ENCODE peak calls at places on chromosomes 1 and 21, in seven cellular contexts. One of them, this sample, is unnamed.
A peak's percentile ranks its signal among the peaks of the same experiment; 100 is the strongest.

GRCh38 chr1:228530951-228531731 is 44.0 kb downstream of the RNF187 start:
- DNase-seq in H9: no peak
- DNase-seq in CD8-positive, alpha-beta T cell: no peak
- DNase-seq in heart right ventricle: no peak
- DNase-seq in transverse colon: no peak
- DNase-seq in colonic mucosa: no peak
- DNase-seq in ovary: no peak
- DNase-seq in this sample: no peak

GRCh38 chr1:184621262-184621661 is 133.4 kb downstream of the EDEM3 start:
- DNase-seq in ovary: no peak
- DNase-seq in colonic mucosa: no peak
- DNase-seq in CD8-positive, alpha-beta T cell: no peak
- DNase-seq in transverse colon: no peak
- DNase-seq in heart right ventricle: peak; percentile 44
- DNase-seq in H9: no peak
- DNase-seq in this sample: no peak

GRCh38 chr1:181002582-181003172 is 20.0 kb downstream of the STX6 start:
- DNase-seq in heart right ventricle: no peak
- DNase-seq in transverse colon: no peak
- DNase-seq in colonic mucosa: no peak
- DNase-seq in ovary: no peak
- DNase-seq in CD8-positive, alpha-beta T cell: no peak
- DNase-seq in H9: no peak
- DNase-seq in this sample: no peak

GRCh38 chr1:164667600-164667999 is 108.6 kb downstream of the PBX1 start:
- DNase-seq in transverse colon: no peak
- DNase-seq in ovary: no peak
- DNase-seq in colonic mucosa: no peak
- DNase-seq in CD8-positive, alpha-beta T cell: no peak
- DNase-seq in heart right ventricle: no peak
- DNase-seq in H9: no peak
- DNase-seq in this sample: no peak

GRCh38 chr1:38516560-38516959 is 343.0 kb downstream of the RRAGC start:
- DNase-seq in ovary: no peak
- DNase-seq in transverse colon: no peak
- DNase-seq in H9: no peak
- DNase-seq in colonic mucosa: no peak
- DNase-seq in CD8-positive, alpha-beta T cell: no peak
- DNase-seq in heart right ventricle: no peak
- DNase-seq in this sample: no peak

GRCh38 chr1:998905-999796 is 746 bp downstream of the HES4 start:
- DNase-seq in H9: peak; percentile 56
- DNase-seq in heart right ventricle: peak; percentile 25
- DNase-seq in ovary: no peak
- DNase-seq in transverse colon: no peak
- DNase-seq in colonic mucosa: peak; percentile 54
- DNase-seq in CD8-positive, alpha-beta T cell: peak; percentile 57
- DNase-seq in this sample: no peak

GRCh38 chr1:96313216-96313615 is 408.4 kb upstream of the PTBP2 start:
- DNase-seq in CD8-positive, alpha-beta T cell: no peak
- DNase-seq in H9: no peak
- DNase-seq in colonic mucosa: no peak
- DNase-seq in heart right ventricle: no peak
- DNase-seq in ovary: no peak
- DNase-seq in transverse colon: no peak
- DNase-seq in this sample: no peak

GRCh38 chr1:46623733-46624695 is 7.4 kb upstream of the MOB3C start:
- DNase-seq in colonic mucosa: no peak
- DNase-seq in CD8-positive, alpha-beta T cell: no peak
- DNase-seq in ovary: no peak
- DNase-seq in heart right ventricle: no peak
- DNase-seq in H9: no peak
- DNase-seq in transverse colon: no peak
- DNase-seq in this sample: no peak

GRCh38 chr1:68174173-68175113 is 57.9 kb downstream of the WLS start:
- DNase-seq in heart right ventricle: peak; percentile 78
- DNase-seq in H9: no peak
- DNase-seq in colonic mucosa: peak; percentile 69
- DNase-seq in ovary: peak; percentile 61
- DNase-seq in transverse colon: peak; percentile 61
- DNase-seq in CD8-positive, alpha-beta T cell: no peak
- DNase-seq in this sample: peak; percentile 73

GRCh38 chr1:230399321-230400006 is 26.7 kb downstream of the PGBD5 start:
- DNase-seq in colonic mucosa: no peak
- DNase-seq in ovary: no peak
- DNase-seq in heart right ventricle: no peak
- DNase-seq in CD8-positive, alpha-beta T cell: no peak
- DNase-seq in H9: no peak
- DNase-seq in transverse colon: no peak
- DNase-seq in this sample: no peak

GRCh38 chr1:16145988-16146887 is 9.6 kb downstream of the EPHA2 start:
- DNase-seq in transverse colon: peak; percentile 57
- DNase-seq in H9: peak; percentile 93
- DNase-seq in heart right ventricle: peak; percentile 90
- DNase-seq in ovary: peak; percentile 87
- DNase-seq in CD8-positive, alpha-beta T cell: no peak
- DNase-seq in colonic mucosa: peak; percentile 50
- DNase-seq in this sample: peak; percentile 93

GRCh38 chr1:187685338-187685737 is 856.6 kb downstream of the PLA2G4A start:
- DNase-seq in CD8-positive, alpha-beta T cell: no peak
- DNase-seq in heart right ventricle: no peak
- DNase-seq in colonic mucosa: no peak
- DNase-seq in H9: no peak
- DNase-seq in transverse colon: no peak
- DNase-seq in ovary: no peak
- DNase-seq in this sample: no peak

GRCh38 chr1:205398586-205398985 is 23.3 kb downstream of the LEMD1 start:
- DNase-seq in transverse colon: no peak
- DNase-seq in heart right ventricle: no peak
- DNase-seq in ovary: no peak
- DNase-seq in colonic mucosa: no peak
- DNase-seq in CD8-positive, alpha-beta T cell: no peak
- DNase-seq in H9: no peak
- DNase-seq in this sample: no peak

GRCh38 chr1:159008744-159009188 is 941 bp upstream of the IFI16 start:
- DNase-seq in ovary: no peak
- DNase-seq in CD8-positive, alpha-beta T cell: peak; percentile 68
- DNase-seq in H9: no peak
- DNase-seq in colonic mucosa: no peak
- DNase-seq in heart right ventricle: no peak
- DNase-seq in transverse colon: peak; percentile 49
- DNase-seq in this sample: no peak

GRCh38 chr1:193156826-193157142 is 29.6 kb downstream of the B3GALT2 start:
- DNase-seq in heart right ventricle: no peak
- DNase-seq in H9: no peak
- DNase-seq in ovary: no peak
- DNase-seq in transverse colon: no peak
- DNase-seq in colonic mucosa: no peak
- DNase-seq in CD8-positive, alpha-beta T cell: no peak
- DNase-seq in this sample: no peak

GRCh38 chr21:33936221-33937038 is 20.8 kb upstream of the ATP5PO start:
- DNase-seq in H9: no peak
- DNase-seq in ovary: no peak
- DNase-seq in CD8-positive, alpha-beta T cell: peak; percentile 76
- DNase-seq in heart right ventricle: no peak
- DNase-seq in colonic mucosa: no peak
- DNase-seq in transverse colon: no peak
- DNase-seq in this sample: no peak

GRCh38 chr1:20399606-20400180 is 86.3 kb downstream of the CAMK2N1 start:
- DNase-seq in transverse colon: no peak
- DNase-seq in colonic mucosa: no peak
- DNase-seq in ovary: no peak
- DNase-seq in CD8-positive, alpha-beta T cell: no peak
- DNase-seq in H9: no peak
- DNase-seq in heart right ventricle: no peak
- DNase-seq in this sample: no peak

GRCh38 chr1:64038119-64038518 is 165.3 kb upstream of the UBE2U start:
- DNase-seq in transverse colon: no peak
- DNase-seq in heart right ventricle: no peak
- DNase-seq in ovary: no peak
- DNase-seq in H9: no peak
- DNase-seq in colonic mucosa: no peak
- DNase-seq in CD8-positive, alpha-beta T cell: no peak
- DNase-seq in this sample: no peak

GRCh38 chr1:17930635-17931034 is 175.5 kb downstream of the ACTL8 start:
- DNase-seq in ovary: no peak
- DNase-seq in H9: no peak
- DNase-seq in colonic mucosa: no peak
- DNase-seq in transverse colon: no peak
- DNase-seq in heart right ventricle: peak; percentile 21
- DNase-seq in CD8-positive, alpha-beta T cell: no peak
- DNase-seq in this sample: no peak

GRCh38 chr1:15869413-15869812 is 21.9 kb downstream of the SPEN start:
- DNase-seq in heart right ventricle: no peak
- DNase-seq in ovary: no peak
- DNase-seq in CD8-positive, alpha-beta T cell: no peak
- DNase-seq in transverse colon: no peak
- DNase-seq in colonic mucosa: no peak
- DNase-seq in H9: no peak
- DNase-seq in this sample: no peak

GRCh38 chr1:58358311-58358710 is 188.2 kb downstream of the OMA1 start:
- DNase-seq in heart right ventricle: no peak
- DNase-seq in ovary: no peak
- DNase-seq in CD8-positive, alpha-beta T cell: no peak
- DNase-seq in H9: no peak
- DNase-seq in transverse colon: no peak
- DNase-seq in colonic mucosa: no peak
- DNase-seq in this sample: no peak

GRCh38 chr1:63317007-63317813 is 5.2 kb upstream of the FOXD3 start:
- DNase-seq in ovary: no peak
- DNase-seq in heart right ventricle: no peak
- DNase-seq in transverse colon: peak; percentile 81
- DNase-seq in CD8-positive, alpha-beta T cell: no peak
- DNase-seq in colonic mucosa: peak; percentile 81
- DNase-seq in H9: peak; percentile 94
- DNase-seq in this sample: peak; percentile 37

GRCh38 chr1:169577981-169578738 is 8.1 kb downstream of the F5 start:
- DNase-seq in transverse colon: no peak
- DNase-seq in heart right ventricle: no peak
- DNase-seq in colonic mucosa: no peak
- DNase-seq in ovary: no peak
- DNase-seq in CD8-positive, alpha-beta T cell: no peak
- DNase-seq in H9: no peak
- DNase-seq in this sample: no peak

GRCh38 chr1:9298282-9298681 is 5.6 kb downstream of the SPSB1 start:
- DNase-seq in H9: no peak
- DNase-seq in transverse colon: no peak
- DNase-seq in colonic mucosa: no peak
- DNase-seq in CD8-positive, alpha-beta T cell: no peak
- DNase-seq in ovary: no peak
- DNase-seq in heart right ventricle: no peak
- DNase-seq in this sample: no peak
- H3K4me1 ChIP-seq in H9: no peaks in the 10 kb centered on the region
- H3K4me1 ChIP-seq in transverse colon: peaks cover 73% of the 10 kb centered on the region
- H3K4me1 ChIP-seq in colonic mucosa: peaks cover 20% of the 10 kb centered on the region
- H3K4me1 ChIP-seq in CD8-positive, alpha-beta T cell: peaks cover 17% of the 10 kb centered on the region
- H3K4me1 ChIP-seq in ovary: peaks cover 23% of the 10 kb centered on the region
- H3K4me1 ChIP-seq in heart right ventricle: peaks cover 32% of the 10 kb centered on the region
- H3K4me1 ChIP-seq in this sample: peaks cover 24% of the 10 kb centered on the region

DNA sequence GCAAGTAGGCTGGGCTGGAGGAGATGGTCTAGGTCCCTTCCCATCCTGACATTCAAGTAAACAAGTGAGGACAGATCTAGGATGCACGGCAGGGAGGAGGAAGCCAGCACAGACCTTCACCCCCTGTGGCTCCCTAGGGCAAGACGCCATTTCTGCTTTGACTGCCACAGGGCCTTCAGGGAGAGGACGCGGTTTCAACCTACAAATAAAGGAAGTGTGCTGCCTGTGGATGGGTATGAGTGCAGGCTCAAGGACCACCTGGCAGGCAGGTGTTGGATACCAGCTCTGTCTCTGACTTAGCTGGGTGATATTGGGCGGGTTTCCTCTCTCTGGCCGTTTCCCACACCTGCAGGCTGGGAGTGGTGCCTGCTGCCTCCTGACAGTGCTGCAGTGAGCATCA is 16.2 kb downstream of the SLC2A1 start:
- DNase-seq in colonic mucosa: no peak
- DNase-seq in H9: no peak
- DNase-seq in CD8-positive, alpha-beta T cell: no peak
- DNase-seq in transverse colon: no peak
- DNase-seq in ovary: no peak
- DNase-seq in heart right ventricle: no peak
- DNase-seq in this sample: no peak
- H3K4me1 ChIP-seq in colonic mucosa: peaks cover 72% of the 10 kb centered on the region
- H3K4me1 ChIP-seq in H9: no peaks in the 10 kb centered on the region
- H3K4me1 ChIP-seq in CD8-positive, alpha-beta T cell: peaks cover 76% of the 10 kb centered on the region
- H3K4me1 ChIP-seq in transverse colon: peaks cover 88% of the 10 kb centered on the region
- H3K4me1 ChIP-seq in ovary: no peaks in the 10 kb centered on the region
- H3K4me1 ChIP-seq in heart right ventricle: peaks cover 73% of the 10 kb centered on the region
- H3K4me1 ChIP-seq in this sample: peaks cover 35% of the 10 kb centered on the region

DNA sequence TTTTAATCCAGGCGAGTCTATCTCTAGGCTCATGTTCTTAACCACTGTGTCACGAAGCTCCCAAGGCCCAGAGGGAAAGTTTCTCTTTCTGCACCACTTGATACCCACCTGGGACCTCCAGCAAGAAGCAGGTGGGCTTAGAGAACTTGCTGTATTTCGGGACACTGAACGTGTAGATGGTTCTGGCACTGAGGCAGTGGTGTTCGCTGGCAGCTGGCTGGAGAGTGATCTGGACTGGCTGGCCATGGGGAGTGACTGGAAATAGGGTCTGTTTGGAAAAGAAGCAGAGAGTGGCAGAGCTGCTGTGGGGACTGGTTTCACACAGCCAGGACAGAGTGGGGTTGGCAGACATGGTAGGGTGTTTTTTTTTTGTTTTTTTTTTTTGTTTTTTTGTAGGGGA is 16.4 kb upstream of the IL22RA1 start:
- DNase-seq in heart right ventricle: no peak
- DNase-seq in colonic mucosa: no peak
- DNase-seq in transverse colon: no peak
- DNase-seq in ovary: no peak
- DNase-seq in H9: no peak
- DNase-seq in CD8-positive, alpha-beta T cell: no peak
- DNase-seq in this sample: no peak
- H3K4me1 ChIP-seq in heart right ventricle: no peaks in the 10 kb centered on the region
- H3K4me1 ChIP-seq in colonic mucosa: no peaks in the 10 kb centered on the region
- H3K4me1 ChIP-seq in transverse colon: peaks cover 8% of the 10 kb centered on the region
- H3K4me1 ChIP-seq in ovary: no peaks in the 10 kb centered on the region
- H3K4me1 ChIP-seq in H9: no peaks in the 10 kb centered on the region
- H3K4me1 ChIP-seq in CD8-positive, alpha-beta T cell: no peaks in the 10 kb centered on the region
- H3K4me1 ChIP-seq in this sample: no peaks in the 10 kb centered on the region

DNA sequence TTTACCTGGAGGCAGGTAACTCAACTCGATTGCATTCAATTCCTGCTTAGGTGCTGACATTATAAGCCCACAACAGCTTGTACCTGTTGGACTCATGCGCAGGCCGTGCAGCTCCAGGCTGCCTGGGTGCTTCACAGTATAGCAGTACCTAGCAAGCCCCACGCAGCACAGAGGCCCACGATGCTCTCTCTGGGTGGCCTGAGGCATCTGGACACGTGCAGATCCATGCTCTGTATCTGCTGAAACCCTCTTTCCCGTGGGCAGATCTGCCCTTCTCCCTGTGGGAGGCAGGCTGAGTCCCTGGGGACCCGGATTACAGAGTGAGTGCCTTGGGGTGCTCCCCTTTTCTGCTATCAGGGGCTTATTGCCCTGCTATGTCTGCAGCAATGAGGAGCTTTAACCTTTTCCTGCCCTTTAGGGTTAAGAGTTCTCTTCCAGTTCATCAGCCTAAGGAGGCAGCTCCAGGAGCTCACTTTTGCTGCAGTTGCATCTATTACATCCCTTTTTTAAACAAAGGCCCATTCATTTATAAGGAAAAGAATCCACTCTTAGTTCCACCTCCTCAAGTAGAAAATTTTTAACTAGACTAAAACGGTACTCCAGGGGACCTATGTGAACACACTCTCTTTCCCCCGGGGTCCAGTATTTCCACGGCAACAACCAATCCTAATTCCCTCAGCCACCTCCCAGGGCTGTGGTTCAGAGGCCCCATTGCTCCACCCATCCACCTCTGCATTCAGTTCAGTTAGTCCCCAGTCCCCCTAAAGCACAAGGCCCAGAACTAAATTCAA is 19.3 kb downstream of the ITPKB start:
- DNase-seq in ovary: no peak
- DNase-seq in transverse colon: no peak
- DNase-seq in colonic mucosa: no peak
- DNase-seq in heart right ventricle: no peak
- DNase-seq in CD8-positive, alpha-beta T cell: peak; percentile 21
- DNase-seq in H9: no peak
- DNase-seq in this sample: no peak
- H3K4me1 ChIP-seq in ovary: peaks cover 14% of the 10 kb centered on the region
- H3K4me1 ChIP-seq in transverse colon: peaks cover 65% of the 10 kb centered on the region
- H3K4me1 ChIP-seq in colonic mucosa: peaks cover 7% of the 10 kb centered on the region
- H3K4me1 ChIP-seq in heart right ventricle: peaks cover 60% of the 10 kb centered on the region
- H3K4me1 ChIP-seq in CD8-positive, alpha-beta T cell: peaks cover 95% of the 10 kb centered on the region
- H3K4me1 ChIP-seq in H9: peaks cover 21% of the 10 kb centered on the region
- H3K4me1 ChIP-seq in this sample: no peaks in the 10 kb centered on the region